ENCODE peak calls at places on chromosome 9, in ten cellular contexts. U, F, Q, G, E, C, B, K, T and N are unnamed samples.

GRCh38 chr9:38132956-38133355 is 63.9 kb upstream of the SHB start:
- DNase-seq in U (no peak), F (no peak), Q (no peak), G (no peak), E (no peak), C (no peak), B (no peak), K (no peak), T (no peak), N (no peak)

GRCh38 chr9:86099695-86100364 is 472 bp upstream of the GOLM1 start:
- DNase-seq in U (peak; percentile 56), F (peak; percentile 34), Q (peak; percentile 26), G (peak; percentile 74), E (peak; percentile 63), C (peak; percentile 76), B (peak; percentile 66), K (no peak), T (no peak), N (no peak)

GRCh38 chr9:2963307-2963706 is 119.4 kb upstream of the PUM3 start:
- DNase-seq in U (no peak), F (no peak), Q (no peak), G (no peak), E (no peak), C (no peak), B (no peak), K (no peak), T (no peak), N (no peak)

GRCh38 chr9:16964228-16964627 is 93.8 kb upstream of the BNC2 start:
- DNase-seq in U (no peak), F (no peak), Q (no peak), G (peak; percentile 99), E (peak; percentile 95), C (peak; percentile 79), B (peak; percentile 97), K (no peak), T (no peak), N (no peak)

GRCh38 chr9:113906411-113907110 is 30.5 kb downstream of the ZNF618 start:
- DNase-seq in U (no peak), F (no peak), Q (no peak), G (peak; percentile 56), E (no peak), C (no peak), B (peak; percentile 44), K (no peak), T (no peak), N (no peak)

GRCh38 chr9:3578786-3579185 is 53.0 kb upstream of the RFX3 start:
- DNase-seq in U (no peak), F (no peak), Q (no peak), G (peak; percentile 80), E (peak; percentile 73), C (peak; percentile 71), B (peak; percentile 63), K (no peak), T (no peak), N (no peak)

GRCh38 chr9:14058078-14058688 is 255.8 kb downstream of the NFIB start:
- DNase-seq in U (no peak), F (no peak), Q (no peak), G (no peak), E (no peak), C (no peak), B (no peak), K (no peak), T (no peak), N (no peak)

GRCh38 chr9:94900222-94901018 is 173.9 kb downstream of the AOPEP start:
- DNase-seq in U (no peak), F (peak; percentile 39), Q (no peak), G (peak; percentile 98), E (peak; percentile 89), C (peak; percentile 97), B (peak; percentile 100), K (no peak), T (no peak), N (no peak)

GRCh38 chr9:36191290-36191645 is 547 bp downstream of the CLTA start:
- DNase-seq in U (peak; percentile 61), F (no peak), Q (no peak), G (peak; percentile 41), E (no peak), C (peak; percentile 41), B (peak; percentile 28), K (peak; percentile 51), T (no peak), N (no peak)

GRCh38 chr9:38619556-38620447 is 594 bp downstream of the ANKRD18A start:
- DNase-seq in U (peak; percentile 56), F (no peak), Q (no peak), G (no peak), E (no peak), C (no peak), B (no peak), K (no peak), T (no peak), N (no peak)

GRCh38 chr9:16417749-16418148 is 452.7 kb downstream of the BNC2 start:
- DNase-seq in U (no peak), F (no peak), Q (no peak), G (peak; percentile 71), E (peak; percentile 63), C (peak; percentile 52), B (peak; percentile 47), K (no peak), T (no peak), N (no peak)

GRCh38 chr9:981491-981898 is 5.0 kb downstream of the DMRT3 start:
- DNase-seq in U (no peak), F (no peak), Q (no peak), G (no peak), E (no peak), C (no peak), B (no peak), K (no peak), T (no peak), N (no peak)

GRCh38 chr9:82722051-82722450 is 340.9 kb downstream of the RASEF start:
- DNase-seq in U (no peak), F (no peak), Q (no peak), G (no peak), E (no peak), C (no peak), B (no peak), K (no peak), T (no peak), N (no peak)

GRCh38 chr9:34580358-34580757 is 9.2 kb downstream of the CNTFR start:
- DNase-seq in U (no peak), F (no peak), Q (no peak), G (no peak), E (no peak), C (no peak), B (no peak), K (no peak), T (no peak), N (no peak)

DNA sequence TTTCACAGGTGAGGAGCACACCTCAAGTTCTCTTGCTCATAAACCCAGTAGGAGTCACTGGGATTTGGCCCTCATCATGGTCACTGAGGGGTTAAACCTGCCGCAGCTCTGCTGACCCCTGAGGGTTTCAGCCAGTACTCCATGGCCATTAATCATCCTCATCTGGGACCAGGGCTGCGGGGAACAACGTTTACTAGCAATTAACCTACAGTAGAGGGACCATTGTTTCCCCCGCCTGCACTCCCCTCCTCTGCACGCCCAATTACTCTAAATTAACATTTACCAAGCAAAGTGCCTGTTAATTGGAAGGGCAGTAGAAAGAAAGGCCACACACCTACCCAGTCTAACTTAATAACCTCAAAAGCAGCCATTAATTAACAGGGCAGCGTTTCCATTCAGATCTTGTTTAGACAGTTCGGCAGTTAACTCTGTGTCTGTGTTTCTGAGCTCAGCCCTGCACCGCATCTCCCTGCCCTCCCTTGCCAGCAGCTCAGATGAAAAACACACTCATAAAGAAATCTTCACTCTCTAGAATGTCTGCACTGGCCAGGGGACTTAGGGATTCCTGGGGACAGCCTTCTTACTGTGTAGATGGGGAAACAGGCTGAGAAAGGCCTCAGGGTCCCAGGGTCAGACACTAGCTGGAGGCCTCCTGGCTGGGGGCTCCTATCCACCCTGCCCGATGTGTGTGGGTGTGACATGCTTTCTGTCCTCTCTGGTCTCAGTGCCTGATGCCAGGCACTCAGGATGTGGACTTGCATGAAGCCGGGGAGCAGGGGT is 51.6 kb downstream of the ALG2 start:
- DNase-seq in U (no peak), F (no peak), Q (no peak), G (no peak), E (no peak), C (no peak), B (no peak), K (no peak), T (no peak), N (no peak)
- TF ChIP-seq CTCF in U (no peak), F (no peak), Q (no peak), G (peak; percentile 46), E (peak; percentile 58), C (peak; percentile 22), B (no peak), K (no peak), T (no peak), N (no peak)

DNA sequence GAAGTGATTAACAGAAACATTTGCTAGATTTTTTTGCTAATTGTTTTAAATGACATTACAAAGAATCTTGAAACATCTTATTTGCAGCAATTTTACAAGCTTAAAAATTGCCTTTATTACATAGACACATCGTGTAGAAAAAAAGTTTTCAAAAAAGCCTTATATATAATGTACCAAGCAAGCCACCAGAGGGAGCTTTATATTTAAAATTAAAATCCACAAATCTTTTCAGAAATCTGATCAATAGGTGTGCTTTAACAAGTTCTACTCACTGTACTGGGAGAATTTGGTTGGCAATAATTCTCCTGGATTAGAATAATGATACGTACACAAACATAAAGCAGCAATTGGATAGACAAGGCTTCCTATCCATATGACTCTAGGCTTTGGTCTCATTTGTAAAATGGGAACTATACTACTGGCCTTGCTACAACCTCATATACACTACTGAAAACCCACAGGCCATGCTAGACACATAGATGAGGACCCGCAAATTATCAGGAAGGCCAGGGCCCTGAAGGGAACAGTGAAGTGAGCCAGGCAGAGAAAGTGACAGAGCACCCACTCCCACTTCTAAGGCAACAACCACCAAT is 4.8 kb downstream of the PSMB7 start:
- DNase-seq in U (no peak), F (no peak), Q (no peak), G (peak; percentile 39), E (no peak), C (no peak), B (peak; percentile 43), K (no peak), T (no peak), N (no peak)
- TF ChIP-seq CTCF in U (no peak), F (no peak), Q (peak; percentile 29), G (no peak), E (no peak), C (peak; percentile 37), B (peak; percentile 42), K (peak; percentile 55), T (peak; percentile 60), N (peak; percentile 14)

GRCh38 chr9:137602661-137603060 is 2.8 kb upstream of the ARRDC1 start:
- DNase-seq in U (no peak), F (no peak), Q (no peak), G (peak; percentile 40), E (no peak), C (no peak), B (no peak), K (no peak), T (no peak), N (no peak)
- TF ChIP-seq CTCF in U (no peak), F (no peak), Q (no peak), G (no peak), E (no peak), C (no peak), B (peak; percentile 2), K (no peak), T (no peak), N (no peak)

GRCh38 chr9:133403766-133404439 is 13.9 kb downstream of the REXO4 start:
- DNase-seq in U (peak; percentile 72), F (no peak), Q (no peak), G (peak; percentile 41), E (no peak), C (peak; percentile 18), B (no peak), K (no peak), T (no peak), N (peak; percentile 25)
- TF ChIP-seq CTCF in U (peak; percentile 57), F (peak; percentile 38), Q (peak; percentile 66), G (peak; percentile 72), E (peak; percentile 68), C (peak; percentile 58), B (peak; percentile 55), K (peak; percentile 75), T (peak; percentile 79), N (peak; percentile 33)